ENCODE peak calls at places on chromosomes 2 and 18, in ten cellular contexts. One of them, this sample, is unnamed.

GRCh38 chr2:10160226-10160955 is 37.9 kb downstream of the RRM2 start:
- DNase-seq in activated naive CD4-positive, alpha-beta T cell treated with anti-CD3 and anti-CD28 coated beads, Interleukin-2, amount 10 ng/mL, durations not matched to agents 7 days and 5 days: no peak
- DNase-seq in NCI-H748 treated with DMSO at 0.1 percent for 48 hours: no peak
- DNase-seq in NCI-H2081: no peak
- DNase-seq in heart left ventricle: no peak
- DNase-seq in choroid plexus epithelial cell: no peak
- DNase-seq in adrenal gland: no peak
- DNase-seq in iPS-NIHi11: no peak
- DNase-seq in A549: no peak
- DNase-seq in HFF-Myc: no peak
- DNase-seq in this sample: no peak

GRCh38 chr2:30245364-30245763 is 14.0 kb downstream of the LBH start:
- DNase-seq in activated naive CD4-positive, alpha-beta T cell treated with anti-CD3 and anti-CD28 coated beads, Interleukin-2, amount 10 ng/mL, durations not matched to agents 7 days and 5 days: no peak
- DNase-seq in A549: no peak
- DNase-seq in iPS-NIHi11: no peak
- DNase-seq in NCI-H748 treated with DMSO at 0.1 percent for 48 hours: no peak
- DNase-seq in choroid plexus epithelial cell: no peak
- DNase-seq in NCI-H2081: no peak
- DNase-seq in HFF-Myc: no peak
- DNase-seq in heart left ventricle: no peak
- DNase-seq in adrenal gland: no peak
- DNase-seq in this sample: no peak

GRCh38 chr2:238114331-238114841 is 14.2 kb downstream of the ESPNL start:
- DNase-seq in choroid plexus epithelial cell: no peak
- DNase-seq in heart left ventricle: no peak
- DNase-seq in NCI-H748 treated with DMSO at 0.1 percent for 48 hours: no peak
- DNase-seq in iPS-NIHi11: no peak
- DNase-seq in A549: no peak
- DNase-seq in adrenal gland: no peak
- DNase-seq in activated naive CD4-positive, alpha-beta T cell treated with anti-CD3 and anti-CD28 coated beads, Interleukin-2, amount 10 ng/mL, durations not matched to agents 7 days and 5 days: no peak
- DNase-seq in HFF-Myc: no peak
- DNase-seq in NCI-H2081: no peak
- DNase-seq in this sample: peak; percentile 36

GRCh38 chr2:240472078-240472790 is 36.8 kb downstream of the GPC1 start:
- DNase-seq in NCI-H2081: no peak
- DNase-seq in HFF-Myc: no peak
- DNase-seq in NCI-H748 treated with DMSO at 0.1 percent for 48 hours: no peak
- DNase-seq in choroid plexus epithelial cell: no peak
- DNase-seq in activated naive CD4-positive, alpha-beta T cell treated with anti-CD3 and anti-CD28 coated beads, Interleukin-2, amount 10 ng/mL, durations not matched to agents 7 days and 5 days: no peak
- DNase-seq in heart left ventricle: no peak
- DNase-seq in A549: no peak
- DNase-seq in iPS-NIHi11: peak; percentile 8
- DNase-seq in adrenal gland: no peak
- DNase-seq in this sample: no peak

GRCh38 chr18:58355243-58355642 is 273.6 kb downstream of the ALPK2 start:
- DNase-seq in NCI-H748 treated with DMSO at 0.1 percent for 48 hours: no peak
- DNase-seq in activated naive CD4-positive, alpha-beta T cell treated with anti-CD3 and anti-CD28 coated beads, Interleukin-2, amount 10 ng/mL, durations not matched to agents 7 days and 5 days: no peak
- DNase-seq in adrenal gland: no peak
- DNase-seq in iPS-NIHi11: no peak
- DNase-seq in heart left ventricle: no peak
- DNase-seq in A549: no peak
- DNase-seq in HFF-Myc: no peak
- DNase-seq in choroid plexus epithelial cell: no peak
- DNase-seq in NCI-H2081: no peak
- DNase-seq in this sample: no peak

GRCh38 chr2:120919216-120919615 is 183.5 kb downstream of the GLI2 start:
- DNase-seq in activated naive CD4-positive, alpha-beta T cell treated with anti-CD3 and anti-CD28 coated beads, Interleukin-2, amount 10 ng/mL, durations not matched to agents 7 days and 5 days: no peak
- DNase-seq in choroid plexus epithelial cell: no peak
- DNase-seq in heart left ventricle: no peak
- DNase-seq in adrenal gland: no peak
- DNase-seq in NCI-H748 treated with DMSO at 0.1 percent for 48 hours: no peak
- DNase-seq in NCI-H2081: no peak
- DNase-seq in iPS-NIHi11: no peak
- DNase-seq in HFF-Myc: no peak
- DNase-seq in A549: no peak
- DNase-seq in this sample: no peak

GRCh38 chr2:223235986-223236385 is 184.0 kb downstream of the KCNE4 start:
- DNase-seq in HFF-Myc: no peak
- DNase-seq in adrenal gland: no peak
- DNase-seq in choroid plexus epithelial cell: no peak
- DNase-seq in heart left ventricle: no peak
- DNase-seq in activated naive CD4-positive, alpha-beta T cell treated with anti-CD3 and anti-CD28 coated beads, Interleukin-2, amount 10 ng/mL, durations not matched to agents 7 days and 5 days: no peak
- DNase-seq in A549: no peak
- DNase-seq in NCI-H2081: no peak
- DNase-seq in NCI-H748 treated with DMSO at 0.1 percent for 48 hours: no peak
- DNase-seq in iPS-NIHi11: no peak
- DNase-seq in this sample: no peak

GRCh38 chr2:112723556-112723940 is 2.7 kb downstream of the NT5DC4 start:
- DNase-seq in adrenal gland: no peak
- DNase-seq in A549: no peak
- DNase-seq in activated naive CD4-positive, alpha-beta T cell treated with anti-CD3 and anti-CD28 coated beads, Interleukin-2, amount 10 ng/mL, durations not matched to agents 7 days and 5 days: no peak
- DNase-seq in choroid plexus epithelial cell: no peak
- DNase-seq in NCI-H748 treated with DMSO at 0.1 percent for 48 hours: no peak
- DNase-seq in NCI-H2081: no peak
- DNase-seq in HFF-Myc: no peak
- DNase-seq in heart left ventricle: no peak
- DNase-seq in iPS-NIHi11: no peak
- DNase-seq in this sample: no peak

GRCh38 chr2:8623576-8623957 is 58.3 kb upstream of the ID2 start:
- DNase-seq in adrenal gland: no peak
- DNase-seq in heart left ventricle: no peak
- DNase-seq in choroid plexus epithelial cell: no peak
- DNase-seq in A549: no peak
- DNase-seq in NCI-H2081: no peak
- DNase-seq in HFF-Myc: no peak
- DNase-seq in activated naive CD4-positive, alpha-beta T cell treated with anti-CD3 and anti-CD28 coated beads, Interleukin-2, amount 10 ng/mL, durations not matched to agents 7 days and 5 days: peak; percentile 7
- DNase-seq in NCI-H748 treated with DMSO at 0.1 percent for 48 hours: no peak
- DNase-seq in iPS-NIHi11: no peak
- DNase-seq in this sample: peak; percentile 9

GRCh38 chr2:205188516-205189138 is 493.7 kb upstream of the NRP2 start:
- DNase-seq in choroid plexus epithelial cell: peak; percentile 95
- DNase-seq in A549: peak; percentile 16
- DNase-seq in heart left ventricle: peak; percentile 62
- DNase-seq in activated naive CD4-positive, alpha-beta T cell treated with anti-CD3 and anti-CD28 coated beads, Interleukin-2, amount 10 ng/mL, durations not matched to agents 7 days and 5 days: no peak
- DNase-seq in NCI-H748 treated with DMSO at 0.1 percent for 48 hours: peak; percentile 24
- DNase-seq in iPS-NIHi11: peak; percentile 52
- DNase-seq in NCI-H2081: no peak
- DNase-seq in adrenal gland: peak; percentile 41
- DNase-seq in HFF-Myc: peak; percentile 44
- DNase-seq in this sample: no peak

GRCh38 chr2:127225186-127225960 is 5.3 kb upstream of the CYP27C1 start:
- DNase-seq in HFF-Myc: no peak
- DNase-seq in heart left ventricle: no peak
- DNase-seq in iPS-NIHi11: no peak
- DNase-seq in choroid plexus epithelial cell: peak; percentile 79
- DNase-seq in adrenal gland: no peak
- DNase-seq in A549: no peak
- DNase-seq in NCI-H748 treated with DMSO at 0.1 percent for 48 hours: no peak
- DNase-seq in NCI-H2081: no peak
- DNase-seq in activated naive CD4-positive, alpha-beta T cell treated with anti-CD3 and anti-CD28 coated beads, Interleukin-2, amount 10 ng/mL, durations not matched to agents 7 days and 5 days: no peak
- DNase-seq in this sample: no peak

GRCh38 chr2:38598991-38599295 is 3.8 kb downstream of the HNRNPLL start:
- DNase-seq in activated naive CD4-positive, alpha-beta T cell treated with anti-CD3 and anti-CD28 coated beads, Interleukin-2, amount 10 ng/mL, durations not matched to agents 7 days and 5 days: no peak
- DNase-seq in A549: no peak
- DNase-seq in HFF-Myc: no peak
- DNase-seq in iPS-NIHi11: no peak
- DNase-seq in NCI-H2081: no peak
- DNase-seq in NCI-H748 treated with DMSO at 0.1 percent for 48 hours: no peak
- DNase-seq in choroid plexus epithelial cell: no peak
- DNase-seq in heart left ventricle: no peak
- DNase-seq in adrenal gland: no peak
- DNase-seq in this sample: no peak

GRCh38 chr2:31931916-31932315 is 78.9 kb downstream of the MEMO1 start:
- DNase-seq in iPS-NIHi11: no peak
- DNase-seq in NCI-H2081: no peak
- DNase-seq in A549: no peak
- DNase-seq in heart left ventricle: no peak
- DNase-seq in HFF-Myc: no peak
- DNase-seq in NCI-H748 treated with DMSO at 0.1 percent for 48 hours: no peak
- DNase-seq in activated naive CD4-positive, alpha-beta T cell treated with anti-CD3 and anti-CD28 coated beads, Interleukin-2, amount 10 ng/mL, durations not matched to agents 7 days and 5 days: no peak
- DNase-seq in choroid plexus epithelial cell: peak; percentile 48
- DNase-seq in adrenal gland: no peak
- DNase-seq in this sample: no peak

GRCh38 chr2:109459485-109459884 is 154.3 kb downstream of the SEPTIN10 start:
- DNase-seq in NCI-H2081: no peak
- DNase-seq in choroid plexus epithelial cell: no peak
- DNase-seq in HFF-Myc: no peak
- DNase-seq in heart left ventricle: no peak
- DNase-seq in activated naive CD4-positive, alpha-beta T cell treated with anti-CD3 and anti-CD28 coated beads, Interleukin-2, amount 10 ng/mL, durations not matched to agents 7 days and 5 days: no peak
- DNase-seq in A549: no peak
- DNase-seq in adrenal gland: no peak
- DNase-seq in iPS-NIHi11: no peak
- DNase-seq in NCI-H748 treated with DMSO at 0.1 percent for 48 hours: no peak
- DNase-seq in this sample: peak; percentile 8

GRCh38 chr18:22813648-22814328 is 119.3 kb upstream of the RBBP8 start:
- DNase-seq in NCI-H748 treated with DMSO at 0.1 percent for 48 hours: peak; percentile 37
- DNase-seq in A549: peak; percentile 33
- DNase-seq in choroid plexus epithelial cell: peak; percentile 76
- DNase-seq in HFF-Myc: no peak
- DNase-seq in adrenal gland: peak; percentile 20
- DNase-seq in heart left ventricle: no peak
- DNase-seq in activated naive CD4-positive, alpha-beta T cell treated with anti-CD3 and anti-CD28 coated beads, Interleukin-2, amount 10 ng/mL, durations not matched to agents 7 days and 5 days: no peak
- DNase-seq in NCI-H2081: peak; percentile 25
- DNase-seq in iPS-NIHi11: peak; percentile 54
- DNase-seq in this sample: no peak

GRCh38 chr2:52294628-52295027 is 1262.7 kb upstream of the NRXN1 start:
- DNase-seq in HFF-Myc: no peak
- DNase-seq in A549: no peak
- DNase-seq in adrenal gland: no peak
- DNase-seq in activated naive CD4-positive, alpha-beta T cell treated with anti-CD3 and anti-CD28 coated beads, Interleukin-2, amount 10 ng/mL, durations not matched to agents 7 days and 5 days: no peak
- DNase-seq in iPS-NIHi11: no peak
- DNase-seq in heart left ventricle: no peak
- DNase-seq in choroid plexus epithelial cell: no peak
- DNase-seq in NCI-H748 treated with DMSO at 0.1 percent for 48 hours: no peak
- DNase-seq in NCI-H2081: no peak
- DNase-seq in this sample: no peak

This sample was measured in activated effector memory CD4-positive, alpha-beta T cell treated with anti-CD3 and anti-CD28 coated beads, Interleukin-2, amount 50 U/mL, for 16 hours.